ENCODE peak calls at places on chromosomes 11 and 22, in six cellular contexts. P, A, N, B, I and E are unnamed samples.

GRCh38 chr22:41315586-41315985 is 14.3 kb downstream of the ZC3H7B start:
- DNase-seq in P (no peak), A (no peak), N (no peak), B (no peak), I (no peak), E (no peak)

GRCh38 chr22:49582171-49582570 is 245.5 kb downstream of the BRD1 start:
- DNase-seq in P (no peak), A (no peak), N (no peak), B (no peak), I (no peak), E (no peak)

GRCh38 chr11:32080381-32080980 is 10.4 kb upstream of the RCN1 start:
- DNase-seq in P (no peak), A (no peak), N (no peak), B (no peak), I (no peak), E (no peak)

GRCh38 chr22:35205956-35206355 is 51.3 kb upstream of the HMGXB4 start:
- DNase-seq in P (no peak), A (no peak), N (no peak), B (no peak), I (no peak), E (no peak)

GRCh38 chr11:66280428-66280827 is 2.5 kb downstream of the CNIH2 start:
- DNase-seq in P (no peak), A (no peak), N (no peak), B (no peak), I (no peak), E (no peak)

GRCh38 chr22:50209893-50210292 is 9.1 kb downstream of the SELENOO start:
- DNase-seq in P (peak), A (peak), N (peak), B (peak), I (no peak), E (peak)

GRCh38 chr11:67392182-67392715 is 463 bp downstream of the RAD9A start:
- DNase-seq in P (no peak), A (no peak), N (no peak), B (no peak), I (no peak), E (no peak)

GRCh38 chr22:19291580-19292261 is at the start of gene CLTCL1:
- DNase-seq in P (peak), A (peak), N (peak), B (peak), I (no peak), E (peak)

GRCh38 chr11:3052567-3052966 is 4.7 kb downstream of the CARS1 start:
- DNase-seq in P (no peak), A (no peak), N (no peak), B (no peak), I (no peak), E (no peak)

GRCh38 chr11:124085583-124085982 is 29.7 kb upstream of the VWA5A start:
- DNase-seq in P (no peak), A (no peak), N (no peak), B (no peak), I (no peak), E (no peak)

GRCh38 chr11:124595302-124595701 is 15.9 kb upstream of the PANX3 start:
- DNase-seq in P (no peak), A (no peak), N (no peak), B (no peak), I (no peak), E (no peak)

GRCh38 chr11:3859373-3859881 is 4.0 kb downstream of the STIM1 start:
- DNase-seq in P (peak), A (no peak), N (no peak), B (peak), I (no peak), E (no peak)

GRCh38 chr11:2698386-2699184 is 1.2 kb downstream of the KCNQ1OT1 start:
- DNase-seq in P (no peak), A (no peak), N (no peak), B (peak), I (no peak), E (no peak)